ENCODE peak calls at places on chromosomes 7 and 10, in five cellular contexts. V, A, U, Q and K are unnamed samples.

GRCh38 chr7:92904292-92905131 is 68.1 kb upstream of the CDK6 start:
- DNase-seq in V (peak; percentile 97), A (peak; percentile 62), U (peak; percentile 27), Q (peak; percentile 84), K (peak; percentile 48)

GRCh38 chr10:86261933-86262665 is 104.5 kb downstream of the GRID1 start:
- DNase-seq in V (no peak), A (peak; percentile 17), U (no peak), Q (peak; percentile 21), K (peak; percentile 66)

GRCh38 chr10:133087679-133088523 is at the start of gene ADGRA1:
- DNase-seq in V (no peak), A (peak; percentile 20), U (peak; percentile 82), Q (no peak), K (no peak)

GRCh38 chr7:69630292-69630691 is 32.0 kb downstream of the AUTS2 start:
- DNase-seq in V (peak; percentile 16), A (no peak), U (no peak), Q (no peak), K (no peak)

GRCh38 chr10:101079874-101080273 is 18.1 kb downstream of the KAZALD1 start:
- DNase-seq in V (no peak), A (no peak), U (peak; percentile 82), Q (no peak), K (no peak)

GRCh38 chr7:128672927-128673517 is 930 bp downstream of the GARIN1A start:
- DNase-seq in V (peak; percentile 24), A (peak; percentile 55), U (peak; percentile 60), Q (no peak), K (peak; percentile 43)

GRCh38 chr7:63789378-63790176 is 209.1 kb upstream of the ZNF722 start:
- DNase-seq in V (no peak), A (no peak), U (peak; percentile 94), Q (no peak), K (no peak)

GRCh38 chr10:31347705-31348104 is 28.7 kb downstream of the ZEB1 start:
- DNase-seq in V (no peak), A (no peak), U (no peak), Q (no peak), K (no peak)

GRCh38 chr10:44186150-44186549 is 198.7 kb downstream of the CXCL12 start:
- DNase-seq in V (peak; percentile 83), A (no peak), U (no peak), Q (no peak), K (no peak)

GRCh38 chr10:31129261-31129660 is 97.6 kb upstream of the ZNF438 start:
- DNase-seq in V (peak; percentile 96), A (peak; percentile 16), U (no peak), Q (no peak), K (no peak)

GRCh38 chr10:3514691-3515090 is 270.3 kb downstream of the KLF6 start:
- DNase-seq in V (no peak), A (no peak), U (no peak), Q (no peak), K (no peak)

GRCh38 chr10:52858722-52859121 is 86.1 kb upstream of the MBL2 start:
- DNase-seq in V (no peak), A (no peak), U (no peak), Q (no peak), K (no peak)

GRCh38 chr7:3598855-3599254 is 297.8 kb downstream of the SDK1 start:
- DNase-seq in V (no peak), A (no peak), U (peak; percentile 57), Q (no peak), K (no peak)

GRCh38 chr7:3592438-3593134 is 291.5 kb downstream of the SDK1 start:
- DNase-seq in V (peak; percentile 5), A (no peak), U (no peak), Q (no peak), K (no peak)

GRCh38 chr7:3591944-3592343 is 290.9 kb downstream of the SDK1 start:
- DNase-seq in V (no peak), A (no peak), U (no peak), Q (no peak), K (no peak)

GRCh38 chr7:3597243-3597642 is 296.2 kb downstream of the SDK1 start:
- DNase-seq in V (no peak), A (no peak), U (no peak), Q (no peak), K (no peak)
- TF ChIP-seq RCOR1 in V (no peak), A (no peak), U (no peak), Q (no peak), K (no peak)

GRCh38 chr10:28375399-28376354 is 72.8 kb upstream of the MPP7 start:
- DNase-seq in V (peak; percentile 74), A (no peak), U (no peak), Q (no peak), K (no peak)
- TF ChIP-seq RCOR1 in V (no peak), A (no peak), U (no peak), Q (no peak), K (no peak)

DNA sequence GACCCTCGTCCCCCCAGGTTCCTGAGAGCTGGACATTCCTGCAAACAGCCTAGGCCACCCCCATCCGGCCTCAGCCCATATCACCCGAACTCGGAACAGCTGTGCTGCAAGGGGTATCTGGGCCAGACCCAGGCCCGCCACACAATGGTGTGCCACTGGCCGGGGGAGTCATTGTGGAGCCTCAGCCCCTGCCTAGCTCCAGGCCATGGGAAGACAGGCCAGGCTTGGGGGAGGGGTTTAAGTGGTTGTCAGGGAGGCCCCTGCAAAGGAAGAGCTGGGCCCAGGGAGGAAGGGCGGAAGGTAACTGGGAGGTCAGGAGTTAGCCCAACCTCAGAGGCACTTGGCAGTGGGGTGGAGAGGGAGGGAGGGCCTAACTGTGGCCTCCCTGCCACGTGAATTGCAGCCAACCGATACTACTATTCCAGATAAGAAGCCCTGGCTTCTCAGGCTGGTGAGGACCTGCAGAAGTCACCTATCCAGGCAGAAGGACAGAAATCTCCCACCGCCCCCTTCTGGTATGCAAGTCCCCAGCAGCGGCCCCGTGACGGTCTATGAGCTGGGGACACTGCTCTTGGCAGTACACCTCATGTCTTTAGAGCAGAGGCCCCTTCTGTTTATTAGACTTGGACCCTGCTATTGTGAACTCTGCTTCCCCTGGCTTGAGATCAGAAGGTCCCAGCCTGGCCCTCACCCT is 26.8 kb downstream of the VSIR start:
- DNase-seq in V (no peak), A (peak; percentile 88), U (peak; percentile 51), Q (no peak), K (no peak)
- TF ChIP-seq RCOR1 in V (no peak), A (peak; percentile 88), U (no peak), Q (no peak), K (no peak)

GRCh38 chr7:94393251-94393758 is 1.4 kb upstream of the COL1A2 start:
- DNase-seq in V (peak; percentile 56), A (no peak), U (no peak), Q (no peak), K (no peak)
- TF ChIP-seq RCOR1 in V (no peak), A (no peak), U (no peak), Q (no peak), K (no peak)

DNA sequence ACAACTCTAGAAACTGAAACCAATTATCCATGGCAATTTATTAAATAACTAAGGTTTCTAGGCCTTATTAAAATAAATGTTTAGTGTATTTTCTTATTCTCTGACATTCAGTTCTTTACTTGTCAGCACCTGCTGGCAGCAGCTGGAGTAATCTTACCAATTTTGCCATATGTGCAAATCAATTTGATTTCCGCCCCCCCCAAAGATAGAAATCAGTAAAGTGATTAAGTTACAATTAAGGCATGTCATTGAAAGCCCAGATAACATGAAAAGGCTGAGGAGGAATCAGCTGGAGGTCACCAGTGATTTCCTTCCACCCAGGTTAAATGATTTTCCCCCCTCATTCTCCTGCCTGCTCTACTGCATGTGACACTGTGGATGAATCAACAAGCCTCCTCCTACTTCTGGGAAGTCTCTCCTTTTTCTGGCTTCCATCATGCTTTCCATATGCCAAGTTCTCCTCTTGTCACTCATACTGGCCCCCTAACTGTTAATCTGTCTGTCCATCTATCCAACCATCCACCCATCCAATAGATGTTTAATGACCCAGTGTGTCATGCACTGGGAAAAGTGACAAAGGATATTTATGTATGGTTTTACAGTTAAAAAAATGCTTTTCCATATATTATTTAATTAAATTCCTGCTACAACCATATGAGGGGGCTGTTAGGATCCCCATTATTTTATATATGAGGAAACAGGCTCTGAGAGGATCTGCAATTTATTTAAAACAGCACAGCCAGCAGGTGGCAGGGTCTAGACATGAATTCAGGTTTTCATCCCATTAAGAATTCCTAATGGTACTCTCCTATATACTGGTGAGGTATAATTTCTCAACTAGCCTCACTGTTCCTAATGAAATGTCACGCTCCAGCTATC is 116.5 kb downstream of the ATXN7L1 start:
- DNase-seq in V (peak; percentile 71), A (peak; percentile 38), U (peak; percentile 53), Q (no peak), K (peak; percentile 71)
- TF ChIP-seq RCOR1 in V (no peak), A (no peak), U (peak; percentile 90), Q (no peak), K (no peak)

DNA sequence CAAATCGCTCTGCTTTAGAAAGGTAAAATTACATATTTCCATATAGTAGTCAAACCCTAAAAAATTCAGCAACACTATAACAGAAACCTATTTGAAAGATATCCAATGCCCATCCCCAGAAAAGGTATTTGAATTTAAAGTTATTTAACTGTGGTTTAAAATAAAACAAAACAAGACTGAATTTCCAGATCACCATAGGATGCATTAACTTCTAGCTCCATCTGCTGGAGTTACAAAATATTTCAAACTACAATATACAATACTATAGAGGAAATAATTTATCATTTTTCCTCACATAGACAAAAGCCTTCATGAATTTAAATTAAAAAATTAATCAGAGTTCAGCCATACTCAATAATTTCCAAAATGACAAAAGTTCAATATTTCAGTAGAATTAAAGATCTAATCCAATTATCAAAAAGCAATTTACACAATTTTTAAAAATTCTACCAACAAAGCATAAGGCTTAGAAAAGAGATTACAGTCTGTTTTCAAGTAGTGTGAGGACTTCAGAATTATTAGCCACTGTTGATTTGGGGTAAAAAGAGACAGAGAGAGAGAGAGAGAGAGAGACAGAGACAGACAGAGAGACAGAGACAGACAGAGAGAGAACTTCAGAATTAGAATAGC is 75.9 kb downstream of the LMBR1 start:
- DNase-seq in V (peak; percentile 38), A (no peak), U (peak; percentile 44), Q (no peak), K (peak; percentile 29)
- TF ChIP-seq RCOR1 in V (no peak), A (no peak), U (no peak), Q (no peak), K (no peak)

DNA sequence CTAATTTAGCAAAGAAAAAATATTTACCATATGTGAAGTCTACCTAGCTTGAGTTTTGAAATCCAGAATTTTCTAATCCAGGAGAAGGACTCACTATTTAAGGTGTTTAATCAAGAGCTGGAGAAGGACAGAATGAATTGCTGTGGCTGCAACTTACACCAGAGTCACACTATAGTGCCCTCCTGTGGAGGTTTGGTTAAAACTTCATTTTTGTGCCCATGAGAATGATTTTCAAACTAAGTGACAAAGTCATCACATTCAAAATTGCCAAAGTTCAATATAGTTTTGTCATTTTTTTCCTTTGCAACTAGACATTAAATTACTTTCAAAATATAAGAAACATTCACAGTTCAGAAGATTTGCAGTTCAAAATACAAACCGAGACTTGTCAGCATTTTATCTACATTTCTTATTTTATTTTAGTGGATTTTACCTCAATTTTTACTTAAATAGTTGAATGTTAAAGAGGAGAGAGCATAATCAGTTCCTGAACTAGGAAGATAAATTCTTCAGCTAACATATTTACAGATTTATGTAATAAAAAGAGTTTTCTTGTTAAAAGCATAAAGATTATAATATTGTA is 70.7 kb downstream of the CABCOCO1 start:
- DNase-seq in V (peak; percentile 64), A (peak; percentile 32), U (peak; percentile 29), Q (no peak), K (no peak)
- TF ChIP-seq RCOR1 in V (no peak), A (no peak), U (no peak), Q (no peak), K (no peak)